ENCODE peak calls at places on chromosomes 7 and 10, in six cellular contexts. One of them, this sample, is unnamed.

GRCh38 chr7:1707756-1708611 is 37.9 kb downstream of the ELFN1 start:
- DNase-seq in substantia nigra: no peak
- DNase-seq in AG08396: no peak
- DNase-seq in CMK: no peak
- DNase-seq in GM18507: no peak
- DNase-seq in EL: no peak
- DNase-seq in this sample: no peak

GRCh38 chr10:88642991-88643390 is 21.3 kb upstream of the LIPF start:
- DNase-seq in substantia nigra: no peak
- DNase-seq in AG08396: peak; percentile 12
- DNase-seq in CMK: no peak
- DNase-seq in GM18507: no peak
- DNase-seq in EL: peak; percentile 34
- DNase-seq in this sample: peak; percentile 23

GRCh38 chr10:75107756-75108683 is 3.4 kb upstream of the SAMD8 start:
- DNase-seq in substantia nigra: no peak
- DNase-seq in AG08396: no peak
- DNase-seq in CMK: no peak
- DNase-seq in GM18507: no peak
- DNase-seq in EL: no peak
- DNase-seq in this sample: peak; percentile 29

GRCh38 chr7:75727881-75728592 is 10.7 kb downstream of the HIP1 start:
- DNase-seq in substantia nigra: no peak
- DNase-seq in AG08396: no peak
- DNase-seq in CMK: no peak
- DNase-seq in GM18507: no peak
- DNase-seq in EL: peak; percentile 31
- DNase-seq in this sample: no peak

GRCh38 chr10:34655286-34656170 is 159.6 kb downstream of the PARD3 start:
- DNase-seq in substantia nigra: no peak
- DNase-seq in AG08396: peak; percentile 33
- DNase-seq in CMK: no peak
- DNase-seq in GM18507: no peak
- DNase-seq in EL: peak; percentile 71
- DNase-seq in this sample: peak; percentile 24

GRCh38 chr10:77283326-77283725 is 354.3 kb downstream of the KCNMA1 start:
- DNase-seq in substantia nigra: no peak
- DNase-seq in AG08396: no peak
- DNase-seq in CMK: no peak
- DNase-seq in GM18507: no peak
- DNase-seq in EL: no peak
- DNase-seq in this sample: no peak

GRCh38 chr7:36131026-36131425 is 22.0 kb upstream of the EEPD1 start:
- DNase-seq in substantia nigra: no peak
- DNase-seq in AG08396: peak; percentile 12
- DNase-seq in CMK: no peak
- DNase-seq in GM18507: no peak
- DNase-seq in EL: no peak
- DNase-seq in this sample: no peak

GRCh38 chr7:149625339-149625946 is 127.8 kb upstream of the ZNF746 start:
- DNase-seq in substantia nigra: peak; percentile 14
- DNase-seq in AG08396: peak; percentile 73
- DNase-seq in CMK: peak; percentile 36
- DNase-seq in GM18507: peak; percentile 42
- DNase-seq in EL: peak; percentile 62
- DNase-seq in this sample: peak; percentile 65

GRCh38 chr7:121330053-121330833 is 1.4 kb downstream of the WNT16 start:
- DNase-seq in substantia nigra: no peak
- DNase-seq in AG08396: peak; percentile 52
- DNase-seq in CMK: no peak
- DNase-seq in GM18507: no peak
- DNase-seq in EL: peak; percentile 37
- DNase-seq in this sample: no peak

GRCh38 chr10:128047991-128048826 is 78.0 kb downstream of the MKI67 start:
- DNase-seq in substantia nigra: no peak
- DNase-seq in AG08396: peak; percentile 30
- DNase-seq in CMK: no peak
- DNase-seq in GM18507: no peak
- DNase-seq in EL: no peak
- DNase-seq in this sample: peak; percentile 83

GRCh38 chr10:90424730-90425129 is 433.1 kb downstream of the HTR7 start:
- DNase-seq in substantia nigra: no peak
- DNase-seq in AG08396: no peak
- DNase-seq in CMK: no peak
- DNase-seq in GM18507: no peak
- DNase-seq in EL: peak; percentile 33
- DNase-seq in this sample: no peak

GRCh38 chr7:36923831-36924555 is 199.7 kb upstream of the AOAH start:
- DNase-seq in substantia nigra: no peak
- DNase-seq in AG08396: no peak
- DNase-seq in CMK: no peak
- DNase-seq in GM18507: no peak
- DNase-seq in EL: no peak
- DNase-seq in this sample: peak; percentile 12

GRCh38 chr10:60678978-60679377 is 99.3 kb upstream of the CDK1 start:
- DNase-seq in substantia nigra: no peak
- DNase-seq in AG08396: no peak
- DNase-seq in CMK: no peak
- DNase-seq in GM18507: no peak
- DNase-seq in EL: no peak
- DNase-seq in this sample: no peak

GRCh38 chr10:11387044-11387443 is 224.4 kb downstream of the USP6NL start:
- DNase-seq in substantia nigra: no peak
- DNase-seq in AG08396: no peak
- DNase-seq in CMK: no peak
- DNase-seq in GM18507: no peak
- DNase-seq in EL: no peak
- DNase-seq in this sample: no peak

GRCh38 chr7:39845011-39845410 is 105.0 kb upstream of the CDK13 start:
- DNase-seq in substantia nigra: no peak
- DNase-seq in AG08396: no peak
- DNase-seq in CMK: no peak
- DNase-seq in GM18507: no peak
- DNase-seq in EL: no peak
- DNase-seq in this sample: no peak

GRCh38 chr10:35568483-35569015 is 36.6 kb upstream of the GJD4 start:
- DNase-seq in substantia nigra: no peak
- DNase-seq in AG08396: no peak
- DNase-seq in CMK: no peak
- DNase-seq in GM18507: no peak
- DNase-seq in EL: no peak
- DNase-seq in this sample: no peak

GRCh38 chr7:7185382-7185989 is 3.1 kb downstream of the C1GALT1 start:
- DNase-seq in substantia nigra: no peak
- DNase-seq in AG08396: no peak
- DNase-seq in CMK: no peak
- DNase-seq in GM18507: no peak
- DNase-seq in EL: no peak
- DNase-seq in this sample: no peak

GRCh38 chr10:109895095-109895818 is 28.1 kb downstream of the XPNPEP1 start:
- DNase-seq in substantia nigra: no peak
- DNase-seq in AG08396: peak; percentile 58
- DNase-seq in CMK: no peak
- DNase-seq in GM18507: no peak
- DNase-seq in EL: peak; percentile 47
- DNase-seq in this sample: no peak

GRCh38 chr7:50681451-50682045 is 101.1 kb downstream of the GRB10 start:
- DNase-seq in substantia nigra: no peak
- DNase-seq in AG08396: no peak
- DNase-seq in CMK: no peak
- DNase-seq in GM18507: no peak
- DNase-seq in EL: no peak
- DNase-seq in this sample: no peak

GRCh38 chr7:99409192-99409572 is 413 bp downstream of the BUD31 start:
- DNase-seq in substantia nigra: no peak
- DNase-seq in AG08396: no peak
- DNase-seq in CMK: no peak
- DNase-seq in GM18507: no peak
- DNase-seq in EL: no peak
- DNase-seq in this sample: no peak

GRCh38 chr7:23211542-23211941 is 29.7 kb downstream of the NUP42 start:
- DNase-seq in substantia nigra: no peak
- DNase-seq in AG08396: no peak
- DNase-seq in CMK: no peak
- DNase-seq in GM18507: no peak
- DNase-seq in EL: no peak
- DNase-seq in this sample: no peak

GRCh38 chr7:881441-882234 is 5.3 kb downstream of the GET4 start:
- DNase-seq in substantia nigra: no peak
- DNase-seq in AG08396: no peak
- DNase-seq in CMK: no peak
- DNase-seq in GM18507: no peak
- DNase-seq in EL: no peak
- DNase-seq in this sample: no peak

GRCh38 chr7:92671502-92672169 is 81.4 kb upstream of the FAM133B start:
- DNase-seq in substantia nigra: no peak
- DNase-seq in AG08396: no peak
- DNase-seq in CMK: no peak
- DNase-seq in GM18507: no peak
- DNase-seq in EL: no peak
- DNase-seq in this sample: no peak

GRCh38 chr10:91006001-91006751 is 85.3 kb upstream of the ANKRD1 start:
- DNase-seq in substantia nigra: peak; percentile 53
- DNase-seq in AG08396: peak; percentile 57
- DNase-seq in CMK: peak; percentile 25
- DNase-seq in GM18507: peak; percentile 23
- DNase-seq in EL: peak; percentile 66
- DNase-seq in this sample: peak; percentile 20

GRCh38 chr10:86958109-86958830 is at the start of gene SNCG:
- DNase-seq in substantia nigra: no peak
- DNase-seq in AG08396: no peak
- DNase-seq in CMK: no peak
- DNase-seq in GM18507: no peak
- DNase-seq in EL: no peak
- DNase-seq in this sample: no peak

GRCh38 chr10:70148516-70148915 is 2.0 kb upstream of the TYSND1 start:
- DNase-seq in substantia nigra: no peak
- DNase-seq in AG08396: no peak
- DNase-seq in CMK: no peak
- DNase-seq in GM18507: no peak
- DNase-seq in EL: no peak
- DNase-seq in this sample: no peak

GRCh38 chr7:1531263-1531978 is 919 bp downstream of the MAFK start:
- DNase-seq in substantia nigra: no peak
- DNase-seq in AG08396: no peak
- DNase-seq in CMK: no peak
- DNase-seq in GM18507: peak; percentile 33
- DNase-seq in EL: peak; percentile 43
- DNase-seq in this sample: peak; percentile 38

This sample was measured in HL-60.